ENCODE peak calls at places on chromosome 7, in five cellular contexts. Z is prostate gland, U is hepatocyte, G is renal cortical epithelial cell, A is immature natural killer cell. O is an unnamed sample.

GRCh38 chr7:45267262-45267661 is 109.7 kb downstream of the RAMP3 start:
- DNase-seq in Z (no peak), U (no peak), G (peak), A (no peak), O (no peak)

GRCh38 chr7:75991531-75992082 is 2.8 kb downstream of the TMEM120A start:
- DNase-seq in Z (no peak), U (no peak), G (no peak), A (no peak), O (no peak)

GRCh38 chr7:40231796-40232195 is 97.0 kb downstream of the SUGCT start:
- DNase-seq in Z (no peak), U (no peak), G (no peak), A (no peak), O (no peak)

GRCh38 chr7:117654780-117655179 is 175.0 kb downstream of the CFTR start:
- DNase-seq in Z (no peak), U (no peak), G (peak), A (no peak), O (no peak)

GRCh38 chr7:98133181-98133580 is 26.5 kb downstream of the LMTK2 start:
- DNase-seq in Z (no peak), U (no peak), G (no peak), A (peak), O (peak)

GRCh38 chr7:90530263-90530662 is 60.8 kb downstream of the PTTG1IP2 start:
- DNase-seq in Z (no peak), U (no peak), G (peak), A (no peak), O (no peak)

GRCh38 chr7:44415047-44415446 is 75.4 kb downstream of the NUDCD3 start:
- DNase-seq in Z (no peak), U (no peak), G (peak), A (no peak), O (no peak)

GRCh38 chr7:93245525-93246432 is 13.6 kb downstream of the VPS50 start:
- DNase-seq in Z (no peak), U (peak), G (peak), A (peak), O (no peak)

GRCh38 chr7:45246339-45246738 is 88.7 kb downstream of the RAMP3 start:
- DNase-seq in Z (no peak), U (no peak), G (no peak), A (no peak), O (no peak)

GRCh38 chr7:44073664-44074348 is 8.4 kb upstream of the PGAM2 start:
- DNase-seq in Z (peak), U (no peak), G (peak), A (peak), O (peak)

GRCh38 chr7:53095731-53096501 is 60.5 kb downstream of the POM121L12 start:
- DNase-seq in Z (no peak), U (no peak), G (peak), A (no peak), O (no peak)

GRCh38 chr7:102306916-102307677 is 20.4 kb downstream of the SH2B2 start:
- DNase-seq in Z (peak), U (peak), G (peak), A (peak), O (peak)

GRCh38 chr7:84122582-84123360 is 71.8 kb downstream of the SEMA3A start:
- DNase-seq in Z (no peak), U (no peak), G (no peak), A (no peak), O (no peak)

GRCh38 chr7:116598278-116598677 is 73.4 kb downstream of the CAV1 start:
- DNase-seq in Z (no peak), U (no peak), G (peak), A (no peak), O (no peak)

GRCh38 chr7:12596225-12596790 is 25.8 kb downstream of the SCIN start:
- DNase-seq in Z (no peak), U (no peak), G (peak), A (no peak), O (no peak)

GRCh38 chr7:135206887-135207738 is 4.2 kb downstream of the WDR91 start:
- DNase-seq in Z (no peak), U (no peak), G (peak), A (no peak), O (no peak)

GRCh38 chr7:66964391-66964790 is 31.0 kb downstream of the SBDS start:
- DNase-seq in Z (no peak), U (peak), G (no peak), A (no peak), O (no peak)

GRCh38 chr7:151248191-151249033 is at the start of gene SMARCD3:
- DNase-seq in Z (peak), U (peak), G (no peak), A (peak), O (peak)

GRCh38 chr7:4472739-4473138 is 209.4 kb upstream of the FOXK1 start:
- DNase-seq in Z (no peak), U (peak), G (no peak), A (no peak), O (no peak)

GRCh38 chr7:2008101-2008935 is 224.4 kb downstream of the MAD1L1 start:
- DNase-seq in Z (no peak), U (no peak), G (no peak), A (no peak), O (no peak)

GRCh38 chr7:128035712-128036111 is 4.5 kb upstream of the LRRC4 start:
- DNase-seq in Z (no peak), U (no peak), G (peak), A (no peak), O (no peak)

GRCh38 chr7:114957434-114957833 is 35.5 kb downstream of the MDFIC start:
- DNase-seq in Z (no peak), U (no peak), G (no peak), A (no peak), O (no peak)